ENCODE peak calls at places on chromosomes 13 and 19, in ten cellular contexts. O is HCT116, E is right lobe of liver, L is transverse colon, F is GM12892, G is H54, B is H1, N is NB4, W is esophagus squamous epithelium, M is body of pancreas. R is an unnamed sample.

GRCh38 chr19:5443723-5444122 is 11.5 kb upstream of the ZNRF4 start:
- DNase-seq in N (no peak), M (no peak), G (no peak), E (no peak), B (no peak), F (no peak), O (no peak), L (no peak), W (no peak), R (no peak)

GRCh38 chr19:44278181-44278690 is 18.6 kb downstream of the ZNF233 start:
- DNase-seq in W (no peak), L (no peak), B (no peak), F (no peak), M (no peak), N (no peak), G (peak), E (no peak), O (no peak), R (no peak)

GRCh38 chr13:40120781-40121180 is 465.3 kb downstream of the COG6 start:
- DNase-seq in B (no peak), N (no peak), G (no peak), F (no peak), L (no peak), M (no peak), O (no peak), E (no peak), W (no peak), R (no peak)

GRCh38 chr13:36788276-36788675 is 30.7 kb upstream of the RFXAP start:
- DNase-seq in L (no peak), B (no peak), M (no peak), G (no peak), F (no peak), O (no peak), E (no peak), N (no peak), W (no peak), R (no peak)

GRCh38 chr13:111656439-111656838 is 336.0 kb downstream of the TEX29 start:
- DNase-seq in O (no peak), E (peak), F (no peak), B (no peak), N (no peak), G (no peak), W (no peak), M (no peak), L (no peak), R (no peak)

GRCh38 chr19:5681446-5682292 is 842 bp downstream of the HSD11B1L start:
- DNase-seq in M (no peak), O (no peak), N (no peak), E (no peak), L (no peak), W (no peak), F (no peak), B (no peak), G (no peak), R (no peak)

GRCh38 chr13:44516771-44517170 is 59.4 kb downstream of the TSC22D1 start:
- DNase-seq in G (no peak), B (no peak), N (no peak), W (no peak), O (peak), E (no peak), L (no peak), F (no peak), M (no peak), R (no peak)

GRCh38 chr13:52798770-52799430 is 49.5 kb downstream of the PCDH8 start:
- DNase-seq in F (no peak), B (no peak), G (no peak), L (no peak), W (no peak), O (no peak), N (no peak), E (no peak), M (no peak), R (no peak)

GRCh38 chr13:27967736-27968315 is 1.3 kb downstream of the CDX2 start:
- DNase-seq in O (no peak), F (no peak), B (no peak), W (no peak), N (no peak), L (no peak), G (no peak), E (no peak), M (peak), R (no peak)

GRCh38 chr13:21557995-21558394 is 46.0 kb downstream of the MICU2 start:
- DNase-seq in M (no peak), E (no peak), B (no peak), O (peak), G (no peak), W (no peak), L (no peak), F (no peak), N (peak), R (no peak)

GRCh38 chr19:2116507-2116906 is 19.8 kb downstream of the IZUMO4 start:
- DNase-seq in N (no peak), M (no peak), F (no peak), L (no peak), W (no peak), B (no peak), O (no peak), E (no peak), G (no peak), R (no peak)

GRCh38 chr13:111531505-111531904 is 211.1 kb downstream of the TEX29 start:
- DNase-seq in O (peak), E (no peak), B (no peak), M (peak), L (no peak), N (peak), G (no peak), W (no peak), F (no peak), R (no peak)

GRCh38 chr13:21884965-21885567 is 214.2 kb downstream of the FGF9 start:
- DNase-seq in B (no peak), L (no peak), N (no peak), G (no peak), W (no peak), O (no peak), M (no peak), F (no peak), E (no peak), R (no peak)

GRCh38 chr13:27980280-27980998 is 8.1 kb downstream of the URAD start:
- DNase-seq in G (no peak), O (no peak), B (peak), M (peak), F (no peak), W (no peak), E (peak), L (peak), N (no peak), R (no peak)

DNA sequence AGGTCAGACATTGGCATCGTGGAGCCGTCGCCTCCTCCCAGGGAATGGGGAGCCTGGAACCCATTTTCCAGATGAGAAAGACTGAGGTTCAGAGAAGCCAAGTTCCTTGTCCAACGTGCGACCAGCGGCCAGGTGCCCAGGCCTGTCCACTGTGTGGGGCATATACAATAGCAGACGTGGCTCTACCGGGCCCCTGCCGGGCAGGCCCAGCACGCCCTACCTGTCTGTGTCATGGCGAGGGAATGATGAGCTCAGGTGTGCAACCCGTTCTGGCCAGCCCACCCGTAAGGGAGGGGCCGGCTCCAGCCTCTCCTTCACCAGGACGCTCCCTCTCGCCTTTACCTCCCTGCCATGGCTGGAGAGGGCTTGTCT is 837 bp downstream of the GNA15 start:
- DNase-seq in G (no peak), O (no peak), B (no peak), F (no peak), L (no peak), N (no peak), W (no peak), M (no peak), E (no peak), R (no peak)
- TF ChIP-seq POLR2A in G (no peak), O (no peak), B (no peak), F (no peak), L (no peak), N (no peak), W (peak), M (no peak), E (no peak), R (no peak)

GRCh38 chr19:54172764-54173699 is at the start of gene TMC4:
- DNase-seq in W (no peak), E (no peak), F (no peak), L (peak), N (no peak), B (peak), M (peak), G (peak), O (peak), R (no peak)
- TF ChIP-seq POLR2A in W (no peak), E (no peak), F (no peak), L (peak), N (no peak), B (no peak), M (peak), G (peak), O (no peak), R (no peak)

GRCh38 chr13:48532146-48532472 is 771 bp downstream of the RCBTB2 start:
- DNase-seq in G (no peak), L (no peak), W (no peak), E (no peak), O (no peak), F (no peak), N (no peak), M (no peak), B (no peak), R (no peak)

GRCh38 chr13:48533207-48533499 is 273 bp upstream of the RCBTB2 start:
- DNase-seq in N (no peak), F (no peak), O (no peak), L (no peak), M (no peak), E (no peak), G (no peak), B (no peak), W (no peak), R (no peak)

GRCh38 chr13:48533986-48534600 is 1.2 kb upstream of the RCBTB2 start:
- DNase-seq in E (no peak), W (no peak), M (no peak), N (peak), G (no peak), O (no peak), L (no peak), B (no peak), F (no peak), R (no peak)

GRCh38 chr13:48531416-48532145 is 1.3 kb downstream of the RCBTB2 start:
- DNase-seq in N (peak), F (no peak), L (no peak), W (no peak), O (no peak), E (no peak), B (no peak), M (peak), G (no peak), R (no peak)

GRCh38 chr13:48532473-48533206 is at the start of gene RCBTB2:
- DNase-seq in E (peak), N (peak), M (peak), O (peak), B (peak), L (peak), G (peak), W (peak), F (peak), R (peak)
- TF ChIP-seq POLR2A in E (peak), N (peak), M (peak), O (no peak), B (peak), L (peak), G (peak), W (peak), F (peak), R (peak)

GRCh38 chr19:29013325-29013724 is 199.6 kb downstream of the UQCRFS1 start:
- DNase-seq in W (no peak), N (no peak), G (no peak), M (no peak), E (no peak), B (no peak), L (no peak), O (no peak), F (no peak), R (no peak)
- TF ChIP-seq POLR2A in W (no peak), N (no peak), G (no peak), M (no peak), E (no peak), B (no peak), L (no peak), O (no peak), F (no peak), R (no peak)

DNA sequence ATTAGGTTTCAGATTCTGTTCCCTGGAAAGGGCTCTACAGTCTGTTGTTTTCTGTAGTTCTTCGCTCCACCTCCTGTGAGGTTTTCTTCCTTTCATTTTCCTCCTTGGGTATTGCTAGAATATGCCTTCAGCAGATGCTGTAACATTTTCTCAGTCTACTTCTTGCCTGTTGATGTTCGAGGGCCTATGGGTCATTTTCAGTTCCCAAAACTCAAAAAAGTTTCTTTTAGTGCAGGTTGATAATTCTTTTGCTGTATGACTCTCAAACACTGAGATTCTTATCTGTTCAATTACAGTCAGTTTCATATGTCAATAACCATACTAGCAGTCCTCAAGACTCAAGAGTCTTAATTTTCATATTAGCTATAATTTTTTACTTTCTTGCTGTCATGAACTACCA is 268.3 kb downstream of the RFC3 start:
- DNase-seq in W (no peak), G (no peak), F (no peak), O (no peak), N (no peak), E (no peak), M (no peak), B (no peak), L (no peak), R (no peak)
- TF ChIP-seq POLR2A in W (no peak), G (no peak), F (no peak), O (no peak), N (no peak), E (no peak), M (no peak), B (no peak), L (no peak), R (no peak)

GRCh38 chr13:73551736-73552135 is 492.9 kb downstream of the KLF5 start:
- DNase-seq in N (no peak), W (no peak), B (no peak), M (peak), F (no peak), L (no peak), O (no peak), G (no peak), E (no peak), R (no peak)
- TF ChIP-seq POLR2A in N (no peak), W (no peak), B (no peak), M (no peak), F (no peak), L (no peak), O (no peak), G (no peak), E (no peak), R (no peak)

R was measured in uterus.